ENCODE peak calls at places on chromosomes 1 and 21, in nine cellular contexts. V is astrocyte of the spinal cord; T is anterior cingulate cortex; Q is M059J; P is breast epithelium; R is foreskin keratinocyte; D is AG08395; W is stimulated activated naive CD4-positive, alpha-beta T cell; M is ELF-1. Y is an unnamed sample.

GRCh38 chr1:172775598-172776570 is 117.0 kb downstream of the FASLG start:
- DNase-seq in Q (peak), D (peak), R (no peak), W (no peak), T (no peak), M (no peak), V (no peak), P (no peak), Y (no peak)

GRCh38 chr21:33402011-33402979 is 918 bp upstream of the IFNGR2 start:
- DNase-seq in W (no peak), P (peak), V (peak), M (peak), Q (no peak), D (peak), R (no peak), T (peak), Y (peak)

GRCh38 chr1:19337289-19337688 is 25.2 kb downstream of the SLC66A1 start:
- DNase-seq in T (no peak), Q (peak), M (peak), P (no peak), V (no peak), R (no peak), D (no peak), W (no peak), Y (no peak)

GRCh38 chr21:41589131-41589530 is 81.2 kb upstream of the TMPRSS2 start:
- DNase-seq in P (no peak), R (no peak), W (no peak), T (no peak), Q (no peak), V (no peak), D (no peak), M (no peak), Y (no peak)

GRCh38 chr1:225849905-225850304 is 32.3 kb downstream of the TMEM63A start:
- DNase-seq in V (no peak), Q (no peak), P (no peak), W (no peak), D (no peak), T (no peak), M (no peak), R (no peak), Y (no peak)

GRCh38 chr21:28938726-28939125 is 54.0 kb downstream of the LTN1 start:
- DNase-seq in P (no peak), W (no peak), D (no peak), R (no peak), M (no peak), T (no peak), V (no peak), Q (no peak), Y (no peak)

GRCh38 chr1:31689821-31690220 is 14.0 kb downstream of the COL16A1 start:
- DNase-seq in Q (peak), V (peak), P (no peak), M (no peak), W (no peak), T (no peak), D (peak), R (peak), Y (peak)

GRCh38 chr1:156226116-156226538 is 13.3 kb downstream of the PMF1 start:
- DNase-seq in W (no peak), M (no peak), D (no peak), T (no peak), Q (no peak), P (no peak), R (no peak), V (no peak), Y (no peak)

GRCh38 chr1:56216173-56216572 is 363.2 kb downstream of the PLPP3 start:
- DNase-seq in V (no peak), M (no peak), R (no peak), T (peak), P (no peak), Q (no peak), W (no peak), D (peak), Y (peak)

GRCh38 chr21:41786521-41786987 is 19.7 kb upstream of the RIPK4 start:
- DNase-seq in W (no peak), Q (peak), D (peak), T (no peak), M (peak), P (peak), V (peak), R (peak), Y (peak)

GRCh38 chr1:14371806-14372497 is 226.5 kb upstream of the KAZN start:
- DNase-seq in W (no peak), P (no peak), D (peak), T (no peak), M (no peak), V (no peak), R (peak), Q (no peak), Y (no peak)

GRCh38 chr1:23428136-23428905 is 3.8 kb upstream of the TCEA3 start:
- DNase-seq in W (no peak), T (no peak), P (no peak), R (no peak), Q (peak), V (no peak), M (no peak), D (no peak), Y (no peak)

GRCh38 chr1:33815061-33815460 is 48.8 kb upstream of the HMGB4 start:
- DNase-seq in D (peak), T (no peak), R (peak), M (no peak), V (peak), Q (peak), P (no peak), W (no peak), Y (peak)

GRCh38 chr1:220956861-220957605 is 77.8 kb downstream of the HLX start:
- DNase-seq in Q (peak), D (peak), R (peak), T (peak), M (no peak), P (no peak), V (peak), W (no peak), Y (peak)

GRCh38 chr21:41316641-41317392 is at the start of gene FAM3B:
- DNase-seq in T (no peak), V (no peak), P (no peak), D (no peak), R (no peak), M (peak), Q (no peak), W (no peak), Y (no peak)

GRCh38 chr1:224637510-224637909 is 21.4 kb downstream of the CNIH3 start:
- DNase-seq in Q (peak), T (no peak), R (no peak), D (peak), W (no peak), M (no peak), V (peak), P (no peak), Y (peak)

GRCh38 chr21:40603774-40604173 is 243.2 kb downstream of the DSCAM start:
- DNase-seq in Q (no peak), P (no peak), T (no peak), D (no peak), R (no peak), V (no peak), W (no peak), M (no peak), Y (no peak)

GRCh38 chr1:109482796-109483638 is 688 bp upstream of the ATXN7L2 start:
- DNase-seq in R (no peak), P (no peak), W (peak), V (no peak), M (peak), D (no peak), T (peak), Q (no peak), Y (no peak)

GRCh38 chr1:6801998-6802397 is 16.7 kb downstream of the CAMTA1 start:
- DNase-seq in D (peak), M (no peak), W (no peak), T (no peak), V (peak), R (peak), P (no peak), Q (peak), Y (peak)

GRCh38 chr1:207362962-207363858 is 41.7 kb downstream of the CD55 start:
- DNase-seq in R (no peak), Q (peak), D (no peak), M (no peak), T (no peak), P (no peak), V (peak), W (peak), Y (peak)

GRCh38 chr1:191582169-191582568 is 576.1 kb upstream of the RGS18 start:
- DNase-seq in Q (no peak), D (no peak), W (no peak), R (no peak), V (no peak), M (no peak), T (no peak), P (no peak), Y (no peak)